ENCODE peak calls at places on chromosomes 12 and 14, in nine cellular contexts. Y is activated naive CD8-positive, alpha-beta T cell treated with anti-CD3 and anti-CD28 coated beads for 36 hours; R is GM23338; S is WTC11; I is H9; P is HT-29; Z is activated CD4-positive, alpha-beta T cell treated with anti-CD3 and anti-CD28 coated beads for 1 hour; H is Daoy; O is lower leg skin. M is an unnamed sample.

GRCh38 chr12:44851586-44851985 is 24.5 kb downstream of the NELL2 start:
- DNase-seq in Y (no peak), R (no peak), S (no peak), I (no peak), P (no peak), Z (no peak), H (no peak), O (no peak), M (no peak)

GRCh38 chr14:90159688-90160087 is 96.7 kb upstream of the PSMC1 start:
- DNase-seq in Y (no peak), R (no peak), S (no peak), I (no peak), P (no peak), Z (no peak), H (no peak), O (no peak), M (no peak)

GRCh38 chr14:55301722-55302121 is 30.5 kb downstream of the FBXO34 start:
- DNase-seq in Y (no peak), R (no peak), S (no peak), I (no peak), P (no peak), Z (no peak), H (peak; percentile 50), O (peak; percentile 28), M (no peak)

GRCh38 chr12:80946591-80946990 is 8.9 kb upstream of the LIN7A start:
- DNase-seq in Y (no peak), R (no peak), S (no peak), I (no peak), P (peak; percentile 9), Z (no peak), H (no peak), O (no peak), M (no peak)

GRCh38 chr12:100229876-100230275 is 29.3 kb downstream of the ACTR6 start:
- DNase-seq in Y (no peak), R (no peak), S (no peak), I (no peak), P (no peak), Z (no peak), H (no peak), O (peak; percentile 57), M (peak; percentile 71)

GRCh38 chr14:21039585-21040369 is 2.4 kb upstream of the RNASE7 start:
- DNase-seq in Y (no peak), R (peak; percentile 90), S (peak; percentile 33), I (peak; percentile 61), P (peak; percentile 58), Z (no peak), H (peak; percentile 46), O (no peak), M (peak; percentile 77)

GRCh38 chr12:29638528-29638927 is 141.0 kb upstream of the OVCH1 start:
- DNase-seq in Y (no peak), R (no peak), S (no peak), I (no peak), P (no peak), Z (no peak), H (no peak), O (no peak), M (peak; percentile 17)

GRCh38 chr14:89654998-89655397 is 238.0 kb upstream of the FOXN3 start:
- DNase-seq in Y (no peak), R (no peak), S (no peak), I (no peak), P (no peak), Z (no peak), H (no peak), O (no peak), M (no peak)

GRCh38 chr14:104434214-104435076 is 145.1 kb upstream of the C14orf180 start:
- DNase-seq in Y (no peak), R (no peak), S (no peak), I (peak; percentile 12), P (no peak), Z (no peak), H (no peak), O (no peak), M (no peak)

GRCh38 chr12:76310110-76310509 is 38.1 kb downstream of the BBS10 start:
- DNase-seq in Y (no peak), R (no peak), S (no peak), I (no peak), P (no peak), Z (no peak), H (peak; percentile 35), O (no peak), M (no peak)

GRCh38 chr14:89013098-89013504 is 188.7 kb downstream of the TTC8 start:
- DNase-seq in Y (peak; percentile 14), R (peak; percentile 84), S (peak; percentile 68), I (peak; percentile 73), P (peak; percentile 64), Z (no peak), H (peak; percentile 53), O (no peak), M (peak; percentile 63)

GRCh38 chr14:105117710-105118385 is 50.7 kb downstream of the JAG2 start:
- DNase-seq in Y (no peak), R (no peak), S (no peak), I (no peak), P (no peak), Z (no peak), H (no peak), O (no peak), M (no peak)

GRCh38 chr14:49306152-49306751 is 279.9 kb downstream of the RPS29 start:
- DNase-seq in Y (no peak), R (peak; percentile 77), S (no peak), I (no peak), P (peak; percentile 12), Z (no peak), H (no peak), O (no peak), M (peak; percentile 1)

GRCh38 chr12:45415393-45415817 is 199.5 kb downstream of the ANO6 start:
- DNase-seq in Y (no peak), R (no peak), S (no peak), I (no peak), P (no peak), Z (no peak), H (peak; percentile 98), O (peak; percentile 73), M (peak; percentile 33)

GRCh38 chr14:100619382-100620305 is 32.4 kb upstream of the BEGAIN start:
- DNase-seq in Y (no peak), R (no peak), S (peak; percentile 5), I (no peak), P (no peak), Z (no peak), H (no peak), O (no peak), M (no peak)

GRCh38 chr14:50089213-50089612 is 27.2 kb downstream of the VCPKMT start:
- DNase-seq in Y (no peak), R (no peak), S (no peak), I (no peak), P (no peak), Z (no peak), H (no peak), O (no peak), M (no peak)

GRCh38 chr12:3218150-3218845 is 141.1 kb downstream of the TSPAN9 start:
- DNase-seq in Y (no peak), R (no peak), S (no peak), I (no peak), P (no peak), Z (no peak), H (peak; percentile 84), O (peak; percentile 83), M (no peak)

GRCh38 chr12:51415931-51416330 is 8.7 kb upstream of the SLC4A8 start:
- DNase-seq in Y (no peak), R (no peak), S (no peak), I (no peak), P (peak; percentile 13), Z (no peak), H (no peak), O (no peak), M (no peak)

GRCh38 chr14:101504096-101504948 is 57.0 kb upstream of the DIO3 start:
- DNase-seq in Y (no peak), R (no peak), S (peak; percentile 7), I (peak; percentile 28), P (no peak), Z (no peak), H (no peak), O (no peak), M (no peak)

GRCh38 chr14:55028066-55028465 is 1.0 kb downstream of the SOCS4 start:
- DNase-seq in Y (no peak), R (no peak), S (no peak), I (no peak), P (no peak), Z (no peak), H (no peak), O (no peak), M (no peak)

GRCh38 chr14:34043627-34044372 is 92.9 kb upstream of the EGLN3 start:
- DNase-seq in Y (peak; percentile 84), R (peak; percentile 35), S (no peak), I (peak; percentile 37), P (peak; percentile 90), Z (no peak), H (peak; percentile 77), O (no peak), M (peak; percentile 62)

GRCh38 chr12:131101006-131101405 is 147.3 kb downstream of the ADGRD1 start:
- DNase-seq in Y (no peak), R (no peak), S (no peak), I (peak; percentile 10), P (no peak), Z (no peak), H (no peak), O (no peak), M (no peak)

GRCh38 chr12:47079894-47080724 is at the start of gene AMIGO2:
- DNase-seq in Y (peak; percentile 37), R (peak; percentile 64), S (peak; percentile 58), I (peak; percentile 65), P (peak; percentile 87), Z (no peak), H (peak; percentile 93), O (no peak), M (peak; percentile 61)

GRCh38 chr12:11431486-11431885 is 36.1 kb upstream of the PRB2 start:
- DNase-seq in Y (peak; percentile 13), R (no peak), S (no peak), I (no peak), P (no peak), Z (no peak), H (no peak), O (no peak), M (no peak)

GRCh38 chr12:27965966-27966365 is 6.6 kb downstream of the PTHLH start:
- DNase-seq in Y (no peak), R (no peak), S (no peak), I (no peak), P (no peak), Z (no peak), H (peak; percentile 88), O (no peak), M (no peak)

GRCh38 chr12:100913872-100914600 is 119.5 kb downstream of the ANO4 start:
- DNase-seq in Y (no peak), R (no peak), S (no peak), I (no peak), P (no peak), Z (no peak), H (no peak), O (no peak), M (no peak)

GRCh38 chr14:69013943-69014782 is 35.1 kb upstream of the ACTN1 start:
- DNase-seq in Y (no peak), R (peak; percentile 67), S (peak; percentile 71), I (peak; percentile 86), P (peak; percentile 86), Z (no peak), H (peak; percentile 85), O (peak; percentile 26), M (peak; percentile 52)

GRCh38 chr12:81809829-81810595 is 50.9 kb upstream of the PPFIA2 start:
- DNase-seq in Y (no peak), R (no peak), S (no peak), I (no peak), P (no peak), Z (no peak), H (no peak), O (no peak), M (no peak)

GRCh38 chr14:81855007-81855406 is 321.4 kb upstream of the SEL1L start:
- DNase-seq in Y (no peak), R (no peak), S (no peak), I (no peak), P (no peak), Z (no peak), H (no peak), O (no peak), M (no peak)

GRCh38 chr12:121620328-121620891 is 5.9 kb upstream of the ORAI1 start:
- DNase-seq in Y (no peak), R (peak; percentile 67), S (no peak), I (peak; percentile 66), P (no peak), Z (no peak), H (peak; percentile 18), O (no peak), M (peak; percentile 85)

GRCh38 chr12:1645819-1646218 is 16.8 kb downstream of the WNT5B start:
- DNase-seq in Y (no peak), R (no peak), S (no peak), I (no peak), P (no peak), Z (no peak), H (no peak), O (no peak), M (no peak)